ENCODE peak calls at places on chromosomes 1 and 21, in four cellular contexts. Q is GM04504; N is activated T-helper 1 cell treated with anti-CD3 and anti-CD28 coated beads, Interleukin-12 subunit alpha, Interleukin-12 subunit beta, Interleukin-2, Interleukin-4 antibody, amounts not matched to agents 30 ng/mL and 10 ng/mL and 1 ng/mL, durations not matched to agents 14 hours and 24 hours and 36 hours; T is NT2/D1. C is an unnamed sample.
A peak's percentile ranks its signal among the peaks of the same experiment; 100 is the strongest.

GRCh38 chr1:34925730-34926129 is 3.7 kb downstream of the DLGAP3 start:
- DNase-seq in Q (no peak), N (no peak), T (no peak), C (no peak)

GRCh38 chr1:64856564-64856963 is 109.8 kb downstream of the JAK1 start:
- DNase-seq in Q (no peak), N (no peak), T (no peak), C (no peak)

GRCh38 chr1:42456010-42456753 is at the start of the genes PPCS and ZMYND12:
- DNase-seq in N (peak; percentile 87), Q (peak; percentile 76), T (peak; percentile 68), C (peak; percentile 86)

GRCh38 chr1:202270871-202271326 is 70.8 kb downstream of the UBE2T start:
- DNase-seq in T (no peak), Q (no peak), N (no peak), C (no peak)

GRCh38 chr1:18541046-18541795 is 60.5 kb downstream of the KLHDC7A start:
- DNase-seq in N (no peak), Q (no peak), T (no peak), C (no peak)

GRCh38 chr1:45971922-45972321 is 160.5 kb downstream of the PIK3R3 start:
- DNase-seq in Q (no peak), T (no peak), N (no peak), C (no peak)

GRCh38 chr21:19353271-19353670 is 949.7 kb upstream of the TMPRSS15 start:
- DNase-seq in Q (no peak), N (no peak), T (no peak), C (no peak)

GRCh38 chr1:27891196-27891889 is 19.0 kb downstream of the THEMIS2 start:
- DNase-seq in T (no peak), N (peak; percentile 62), Q (no peak), C (no peak)

GRCh38 chr1:156851779-156852413 is 7.0 kb downstream of the INSRR start:
- DNase-seq in T (no peak), N (no peak), Q (no peak), C (no peak)

GRCh38 chr1:232764458-232765231 is 40.6 kb upstream of the MAP10 start:
- DNase-seq in Q (no peak), N (no peak), T (no peak), C (no peak)

GRCh38 chr21:21439761-21440160 is 441.6 kb downstream of the NCAM2 start:
- DNase-seq in N (no peak), T (no peak), Q (no peak), C (no peak)

GRCh38 chr1:183103577-183103976 is 80.4 kb downstream of the LAMC1 start:
- DNase-seq in T (no peak), Q (no peak), N (no peak), C (no peak)

GRCh38 chr1:230568008-230568407 is 74.3 kb upstream of the COG2 start:
- DNase-seq in T (peak; percentile 23), N (no peak), Q (no peak), C (no peak)

GRCh38 chr1:23643668-23644554 is 47.7 kb upstream of the RPL11 start:
- DNase-seq in T (no peak), N (no peak), Q (no peak), C (peak; percentile 1)

GRCh38 chr1:107141491-107142369 is 891 bp downstream of the NTNG1 start:
- DNase-seq in Q (peak; percentile 56), N (no peak), T (no peak), C (peak; percentile 29)

GRCh38 chr1:23801876-23802275 is 1.3 kb upstream of the GALE start:
- DNase-seq in N (no peak), T (no peak), Q (no peak), C (no peak)

GRCh38 chr1:236124965-236125364 is 17.4 kb upstream of the GPR137B start:
- DNase-seq in N (no peak), T (no peak), Q (no peak), C (no peak)

GRCh38 chr1:15758537-15758936 is at the start of gene FBLIM1:
- DNase-seq in Q (no peak), N (no peak), T (no peak), C (peak; percentile 64)

GRCh38 chr21:46559291-46559983 is 45.4 kb downstream of the S100B start:
- DNase-seq in T (no peak), Q (no peak), N (peak; percentile 47), C (no peak)

GRCh38 chr1:3500265-3500835 is 45.9 kb downstream of the ARHGEF16 start:
- DNase-seq in N (no peak), T (no peak), Q (no peak), C (no peak)

GRCh38 chr1:154327466-154328317 is 2.4 kb downstream of the ATP8B2 start:
- DNase-seq in Q (no peak), N (no peak), T (no peak), C (no peak)

GRCh38 chr1:33260435-33260980 is 4.2 kb downstream of the ZNF362 start:
- DNase-seq in Q (no peak), N (no peak), T (no peak), C (no peak)

GRCh38 chr21:32172106-32172505 is 106.7 kb downstream of the MIS18A start:
- DNase-seq in T (no peak), N (no peak), Q (no peak), C (no peak)

GRCh38 chr21:33976082-33976979 is 60.7 kb upstream of the ATP5PO start:
- DNase-seq in N (peak; percentile 48), T (no peak), Q (peak; percentile 91), C (peak; percentile 82)

GRCh38 chr1:6483010-6483760 is 8.3 kb downstream of the PLEKHG5 start:
- DNase-seq in Q (no peak), T (no peak), N (no peak), C (no peak)

GRCh38 chr1:183052861-183053260 is 29.6 kb downstream of the LAMC1 start:
- DNase-seq in N (no peak), Q (no peak), T (no peak), C (no peak)

GRCh38 chr1:203493901-203494300 is at the start of gene OPTC:
- DNase-seq in Q (no peak), T (no peak), N (no peak), C (no peak)

GRCh38 chr21:32921632-32922230 is 104.0 kb upstream of the OLIG2 start:
- DNase-seq in T (peak; percentile 65), Q (no peak), N (no peak), C (no peak)

GRCh38 chr1:10979483-10979920 is 33.0 kb upstream of the TARDBP start:
- DNase-seq in T (no peak), Q (peak; percentile 3), N (no peak), C (no peak)

GRCh38 chr1:156675715-156676311 is 1.4 kb downstream of the NES start:
- DNase-seq in N (no peak), T (no peak), Q (no peak), C (peak; percentile 55)

GRCh38 chr21:26199471-26199870 is 28.9 kb upstream of the APP start:
- DNase-seq in T (no peak), Q (no peak), N (no peak), C (peak; percentile 41)

GRCh38 chr1:218164111-218164929 is 120.8 kb upstream of the RRP15 start:
- DNase-seq in T (peak; percentile 75), Q (no peak), N (no peak), C (peak; percentile 20)

GRCh38 chr1:196611873-196612272 is 3.6 kb upstream of the KCNT2 start:
- DNase-seq in N (no peak), T (peak; percentile 13), Q (no peak), C (no peak)

GRCh38 chr1:26360051-26360806 is 6.3 kb upstream of the CRYBG2 start:
- DNase-seq in Q (no peak), T (no peak), N (peak; percentile 36), C (no peak)

GRCh38 chr1:4058122-4058521 is 158.1 kb upstream of the C1orf174 start:
- DNase-seq in Q (no peak), T (no peak), N (no peak), C (no peak)

GRCh38 chr1:38728176-38728908 is 131.2 kb downstream of the RRAGC start:
- DNase-seq in T (no peak), N (no peak), Q (peak; percentile 3), C (no peak)

GRCh38 chr21:33657124-33657842 is 15.0 kb downstream of the ITSN1 start:
- DNase-seq in T (no peak), N (no peak), Q (no peak), C (no peak)

GRCh38 chr1:51000160-51000559 is 30.1 kb downstream of the CDKN2C start:
- DNase-seq in N (no peak), T (no peak), Q (no peak), C (no peak)

C was measured in AG08396.